ENCODE peak calls at places on chromosomes 7 and 10, in five cellular contexts. P, C, O, J and F are unnamed samples. For H3K36me3, the result is how much of the 10 kb centered on the place peaks cover.

GRCh38 chr10:132069122-132069848 is 3.5 kb downstream of the JAKMIP3 start:
- DNase-seq in C (no peak), J (no peak), P (no peak), O (no peak), F (no peak)

GRCh38 chr7:46927131-46927810 is 654.6 kb downstream of the TNS3 start:
- DNase-seq in O (no peak), P (no peak), J (no peak), C (no peak), F (no peak)

GRCh38 chr10:24153537-24153936 is 55.4 kb upstream of the KIAA1217 start:
- DNase-seq in C (no peak), J (no peak), P (no peak), O (no peak), F (no peak)

GRCh38 chr10:120979435-120980315 is 128.5 kb downstream of the WDR11 start:
- DNase-seq in O (no peak), P (peak), J (no peak), C (peak), F (no peak)

GRCh38 chr7:158684329-158684728 is 20.3 kb downstream of the NCAPG2 start:
- DNase-seq in C (no peak), J (no peak), O (no peak), P (no peak), F (no peak)

GRCh38 chr10:22690614-22691431 is 23.6 kb downstream of the PIP4K2A start:
- DNase-seq in C (no peak), P (no peak), O (no peak), J (no peak), F (no peak)

GRCh38 chr10:82228701-82229100 is 353.7 kb downstream of the NRG3 start:
- DNase-seq in P (no peak), J (no peak), O (no peak), C (no peak), F (no peak)

GRCh38 chr7:50714851-50715250 is 67.8 kb downstream of the GRB10 start:
- DNase-seq in J (no peak), P (no peak), C (no peak), O (no peak), F (no peak)

GRCh38 chr10:118112496-118113125 is 65.9 kb upstream of the RAB11FIP2 start:
- DNase-seq in P (no peak), O (no peak), C (no peak), J (no peak), F (no peak)

GRCh38 chr10:3828404-3829192 is 43.6 kb upstream of the KLF6 start:
- DNase-seq in P (no peak), J (no peak), C (no peak), O (no peak), F (no peak)

GRCh38 chr7:134016942-134017303 is 110.2 kb upstream of the LRGUK start:
- DNase-seq in O (no peak), C (no peak), J (no peak), P (no peak), F (no peak)

GRCh38 chr7:2662273-2663120 is 25.5 kb upstream of the AMZ1 start:
- DNase-seq in P (no peak), C (no peak), O (no peak), J (no peak), F (no peak)

GRCh38 chr10:34996843-34997242 is 93.3 kb downstream of the CUL2 start:
- DNase-seq in J (no peak), O (no peak), P (peak), C (peak), F (no peak)

DNA sequence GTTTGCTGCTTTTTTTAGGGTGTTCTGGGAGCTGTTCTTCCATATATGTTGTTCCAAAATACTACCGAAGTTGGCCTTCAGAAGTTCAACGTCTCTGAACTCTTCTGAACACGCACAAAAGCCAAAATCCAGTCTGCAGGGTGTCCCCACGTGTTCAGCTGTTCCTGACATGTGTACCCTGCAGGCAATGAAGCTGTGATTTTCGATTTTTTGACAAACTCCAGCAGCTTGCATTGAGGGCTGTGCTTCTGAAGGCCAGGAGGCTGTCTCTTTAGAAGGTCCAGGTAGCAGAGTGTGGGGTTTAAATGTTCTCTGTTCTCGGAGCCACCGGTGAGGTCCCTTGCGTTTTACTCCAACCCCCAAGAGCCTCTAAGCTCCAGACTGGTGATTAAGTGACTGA is 145.0 kb downstream of the PRPF18 start:
- DNase-seq in P (no peak), J (no peak), O (no peak), C (no peak), F (no peak)
- H3K36me3 ChIP-seq in P (under half), J (under half), O (under half), C (under half), F (under half)

GRCh38 chr10:68897336-68897741 is 3.8 kb upstream of the DDX50 start:
- DNase-seq in J (peak), C (peak), O (no peak), P (peak), F (peak)

GRCh38 chr10:68899186-68899745 is 1.8 kb upstream of the DDX50 start:
- DNase-seq in O (no peak), P (no peak), J (no peak), C (no peak), F (no peak)

GRCh38 chr10:68902382-68902781 is 1.3 kb downstream of the DDX50 start:
- DNase-seq in C (no peak), O (no peak), P (no peak), J (no peak), F (no peak)

GRCh38 chr10:68901106-68901927 is at the start of gene DDX50:
- DNase-seq in C (peak), O (peak), P (peak), J (peak), F (peak)

DNA sequence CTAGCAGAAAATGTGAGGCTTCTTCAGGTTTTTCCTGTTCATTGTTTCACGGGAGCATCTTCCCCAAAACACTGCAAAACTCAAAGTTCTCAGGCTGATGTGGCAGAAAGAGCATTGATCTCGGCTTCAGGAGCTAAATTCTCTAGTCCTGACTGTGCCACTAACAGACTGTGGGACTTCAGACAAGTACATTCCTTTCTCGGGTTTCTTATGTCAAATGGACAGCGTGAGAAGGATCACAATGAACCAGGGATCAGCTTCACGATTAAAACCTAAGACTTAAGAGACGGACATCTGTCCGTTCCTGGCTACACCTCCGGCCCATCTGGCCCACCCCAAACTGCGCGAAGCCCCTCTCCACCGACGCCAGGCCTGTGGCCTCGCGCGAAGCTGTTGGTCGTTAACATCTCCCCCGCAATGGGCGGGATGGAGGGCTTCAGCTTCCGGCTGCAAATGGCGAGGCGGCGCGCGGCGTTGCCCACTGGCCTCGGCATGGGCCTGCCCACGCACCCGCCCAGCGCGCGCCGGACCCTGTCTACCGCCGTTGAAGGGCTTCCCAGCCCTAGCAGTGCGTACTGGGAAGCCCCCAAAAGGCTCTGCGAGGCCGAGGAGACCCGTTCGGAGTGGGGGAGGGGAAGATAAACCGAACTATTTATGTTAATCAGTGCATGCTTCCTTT is 549 bp upstream of the DDX50 start:
- DNase-seq in O (peak), C (peak), J (peak), P (no peak), F (no peak)
- TF ChIP-seq POLR2AphosphoS5 in O (peak), C (peak), J (peak), P (no peak), F (peak)

GRCh38 chr10:15346440-15347141 is 24.5 kb downstream of the FAM171A1 start:
- DNase-seq in J (no peak), C (no peak), O (no peak), P (no peak), F (no peak)

GRCh38 chr10:15347205-15347604 is 23.9 kb downstream of the FAM171A1 start:
- DNase-seq in O (no peak), J (no peak), C (no peak), P (no peak), F (no peak)

GRCh38 chr10:15351099-15351820 is 19.8 kb downstream of the FAM171A1 start:
- DNase-seq in J (no peak), P (no peak), O (no peak), C (no peak), F (no peak)

GRCh38 chr10:15348579-15348978 is 22.5 kb downstream of the FAM171A1 start:
- DNase-seq in P (no peak), C (no peak), O (no peak), J (no peak), F (no peak)

DNA sequence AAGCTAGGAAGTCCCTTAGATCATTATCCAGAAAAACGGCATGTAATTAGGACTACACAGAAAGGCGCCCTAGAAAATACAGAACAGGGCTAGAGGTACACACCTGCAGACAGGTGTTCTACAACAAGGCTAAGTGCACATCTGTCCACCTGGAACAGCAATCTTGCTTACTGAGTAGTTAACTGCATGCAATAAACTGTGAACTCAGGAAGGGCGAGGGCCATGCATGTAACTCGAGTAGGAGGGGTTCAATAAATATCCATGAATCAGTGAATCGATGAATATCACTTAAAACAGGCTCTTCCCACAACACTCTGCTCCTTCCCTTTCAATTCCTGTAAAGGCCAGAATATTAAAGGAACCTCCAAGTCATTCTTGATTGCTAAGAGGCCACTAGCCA is 22.0 kb downstream of the FAM171A1 start:
- DNase-seq in J (no peak), C (no peak), O (no peak), P (peak), F (no peak)
- H3K4me3 ChIP-seq in J (no peak), C (no peak), O (no peak), P (peak), F (no peak)

GRCh38 chr7:26193432-26194206 is 6.9 kb downstream of the HNRNPA2B1 start:
- DNase-seq in C (no peak), O (no peak), J (no peak), P (no peak), F (no peak)
- H3K36me3 ChIP-seq in C (half or more), O (half or more), J (half or more), P (under half), F (half or more)

GRCh38 chr10:93462881-93463280 is 19.3 kb downstream of the MYOF start:
- DNase-seq in O (peak), J (no peak), C (peak), P (no peak), F (no peak)
- TF ChIP-seq POLR2AphosphoS5 in O (no peak), J (no peak), C (peak), P (no peak), F (no peak)

GRCh38 chr7:74606909-74607255 is 50.6 kb upstream of the GTF2I start:
- DNase-seq in C (no peak), P (no peak), O (no peak), J (no peak), F (no peak)
- H3K4me3 ChIP-seq in C (peak), P (peak), O (peak), J (peak), F (peak)

GRCh38 chr10:124997246-124997790 is 55.4 kb downstream of the ZRANB1 start:
- DNase-seq in P (peak), C (no peak), O (no peak), J (no peak), F (no peak)
- H3K36me3 ChIP-seq in P (under half), C (half or more), O (under half), J (under half), F (under half)

GRCh38 chr7:17099083-17099973 is 199.1 kb upstream of the AHR start:
- DNase-seq in C (peak), P (peak), J (no peak), O (no peak), F (no peak)
- TF ChIP-seq POLR2AphosphoS5 in C (peak), P (peak), J (no peak), O (no peak), F (no peak)